ENCODE peak calls at places on chromosome 22, in five cellular contexts. P, W, I, Z and X are unnamed samples.
A peak's percentile ranks its signal among the peaks of the same experiment; 100 is the strongest.

GRCh38 chr22:44317886-44318637 is 5.3 kb upstream of the SHISAL1 start:
- DNase-seq in P (no peak), Z (no peak), I (no peak), W (no peak), X (no peak)

GRCh38 chr22:33018232-33018864 is 39.8 kb downstream of the SYN3 start:
- DNase-seq in I (peak; percentile 14), Z (peak; percentile 53), P (no peak), W (no peak), X (no peak)

GRCh38 chr22:37351268-37351667 is 69.0 kb downstream of the CYTH4 start:
- DNase-seq in Z (no peak), W (no peak), I (no peak), P (no peak), X (no peak)

GRCh38 chr22:48793949-48794348 is 1033.7 kb downstream of the BRD1 start:
- DNase-seq in P (no peak), W (no peak), Z (no peak), I (no peak), X (no peak)

GRCh38 chr22:31618471-31619176 is 43.4 kb downstream of the PISD start:
- DNase-seq in W (no peak), Z (no peak), P (no peak), I (no peak), X (no peak)

GRCh38 chr22:40204331-40205116 is 26.8 kb downstream of the TNRC6B start:
- DNase-seq in W (no peak), P (no peak), I (no peak), Z (peak; percentile 86), X (no peak)

GRCh38 chr22:37162221-37163095 is 12.7 kb upstream of the IL2RB start:
- DNase-seq in I (no peak), Z (no peak), P (no peak), W (no peak), X (no peak)

GRCh38 chr22:48516571-48516970 is 1311.1 kb downstream of the BRD1 start:
- DNase-seq in P (no peak), I (no peak), Z (no peak), W (no peak), X (no peak)

GRCh38 chr22:40024201-40025061 is 29.7 kb downstream of the FAM83F start:
- DNase-seq in W (peak; percentile 35), Z (peak; percentile 59), P (peak; percentile 45), I (peak; percentile 26), X (no peak)

GRCh38 chr22:17569971-17570511 is 6.7 kb downstream of the SLC25A18 start:
- DNase-seq in W (no peak), I (no peak), Z (peak; percentile 38), P (no peak), X (no peak)

GRCh38 chr22:25382762-25383161 is 163.3 kb downstream of the CRYBB2 start:
- DNase-seq in I (no peak), W (no peak), Z (no peak), P (no peak), X (no peak)
- TF ChIP-seq CTCF in I (no peak), W (peak; percentile 8), Z (no peak), P (no peak), X (peak; percentile 49)

DNA sequence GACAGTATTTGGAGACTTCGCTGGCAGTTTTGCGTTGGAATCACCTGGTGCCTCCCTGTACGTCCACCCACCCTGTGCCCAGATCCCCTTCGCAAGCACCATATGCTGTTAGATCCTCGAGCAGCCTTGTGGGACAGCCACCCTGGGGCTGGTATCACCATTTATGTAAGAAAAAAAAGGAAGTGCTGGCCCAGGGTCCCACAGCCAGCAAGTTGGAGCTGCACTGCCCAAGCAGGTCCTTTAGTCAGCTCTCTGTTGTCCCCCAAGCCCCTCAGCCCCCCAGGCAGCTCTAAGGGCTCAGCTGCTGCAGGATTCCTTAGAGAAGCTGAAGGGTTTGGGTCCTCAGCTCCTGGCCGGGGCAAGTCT is 80.3 kb downstream of the FBLN1 start:
- DNase-seq in P (no peak), I (no peak), W (no peak), Z (no peak), X (no peak)
- H3K4me3 ChIP-seq in P (no peak overlapping the region), I (no peak overlapping the region), W (no peak overlapping the region), Z (no peak overlapping the region), X (no peak overlapping the region)

GRCh38 chr22:45831394-45831793 is 145.6 kb downstream of the WNT7B start:
- DNase-seq in I (no peak), W (no peak), P (no peak), Z (peak; percentile 31), X (no peak)
- TF ChIP-seq CTCF in I (peak; percentile 29), W (peak; percentile 46), P (no peak), Z (peak; percentile 60), X (peak; percentile 68)

GRCh38 chr22:29060251-29060650 is 1.4 kb downstream of the C22orf31 start:
- DNase-seq in Z (no peak), I (no peak), W (no peak), P (no peak), X (no peak)

GRCh38 chr22:29060931-29061330 is 700 bp downstream of the C22orf31 start:
- DNase-seq in I (no peak), W (no peak), P (no peak), Z (no peak), X (no peak)

GRCh38 chr22:29062286-29062949 is 787 bp upstream of the C22orf31 start:
- DNase-seq in Z (no peak), W (peak; percentile 38), I (no peak), P (no peak), X (no peak)

GRCh38 chr22:29065468-29066190 is 4.0 kb upstream of the C22orf31 start:
- DNase-seq in P (no peak), Z (no peak), W (no peak), I (no peak), X (no peak)

DNA sequence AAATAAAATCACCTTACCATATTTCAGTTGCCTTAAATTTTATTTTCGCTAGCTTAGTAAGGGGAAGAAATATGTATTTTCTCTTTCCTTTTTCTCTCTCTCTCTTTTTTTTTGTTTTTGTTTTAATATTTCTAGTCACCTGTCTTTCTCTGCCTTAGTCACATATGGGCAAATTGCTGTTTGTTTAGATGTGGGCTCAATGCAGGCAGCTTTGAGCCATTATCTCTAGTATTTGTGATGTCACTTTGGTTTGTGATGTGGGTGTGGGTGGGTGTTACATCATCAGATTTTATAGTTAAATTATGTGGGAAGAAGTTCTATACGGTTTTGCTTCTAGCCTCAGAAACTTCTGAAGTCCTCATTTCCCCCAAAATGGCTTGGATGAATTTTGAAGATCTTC is at the start of gene C22orf31:
- DNase-seq in Z (no peak), P (no peak), I (no peak), W (no peak), X (no peak)
- H3K4me3 ChIP-seq in Z (no peak within 1 kb of the TSS), P (no peak within 1 kb of the TSS), I (no peak within 1 kb of the TSS), W (no peak within 1 kb of the TSS), X (no peak within 1 kb of the TSS)

GRCh38 chr22:20155330-20156041 is 4.6 kb upstream of the CCDC188 start:
- DNase-seq in P (no peak), W (peak; percentile 49), Z (peak; percentile 18), I (peak; percentile 30), X (no peak)

GRCh38 chr22:20154602-20155183 is 3.8 kb upstream of the CCDC188 start:
- DNase-seq in P (no peak), W (no peak), I (no peak), Z (no peak), X (no peak)

GRCh38 chr22:20152464-20152890 is 1.6 kb upstream of the CCDC188 start:
- DNase-seq in Z (no peak), I (no peak), P (no peak), W (no peak), X (no peak)

GRCh38 chr22:20156042-20156389 is 5.2 kb upstream of the CCDC188 start:
- DNase-seq in I (no peak), Z (no peak), P (no peak), W (no peak), X (no peak)

DNA sequence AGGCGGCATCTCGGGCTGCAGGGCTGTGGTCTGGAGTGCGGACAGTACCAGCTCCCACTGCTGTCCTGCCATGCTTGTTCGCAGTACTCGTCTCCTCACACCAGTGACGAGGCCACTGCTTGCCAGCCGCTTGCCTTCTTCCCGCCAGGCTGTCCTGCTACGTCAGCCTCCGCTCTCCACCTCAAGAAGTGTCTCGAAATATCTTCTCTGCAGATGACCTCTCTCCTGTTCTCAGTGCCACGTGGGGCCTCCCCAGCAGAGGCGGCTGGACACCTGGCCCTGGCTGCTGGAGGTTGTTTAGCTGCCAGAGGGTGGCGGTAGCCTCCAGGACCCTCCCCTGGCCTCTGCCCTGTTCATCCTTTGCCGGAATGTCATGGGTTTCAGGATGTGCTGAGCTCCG is 3.1 kb upstream of the CCDC188 start:
- DNase-seq in I (no peak), W (no peak), Z (no peak), P (no peak), X (no peak)
- TF ChIP-seq CTCF in I (no peak), W (no peak), Z (no peak), P (no peak), X (no peak)

GRCh38 chr22:46107089-46107664 is 43.1 kb upstream of the PPARA start:
- DNase-seq in Z (no peak), W (peak; percentile 64), P (no peak), I (no peak), X (no peak)
- H3K4me3 ChIP-seq in Z (no peak overlapping the region), W (no peak overlapping the region), P (no peak overlapping the region), I (no peak overlapping the region), X (no peak overlapping the region)

DNA sequence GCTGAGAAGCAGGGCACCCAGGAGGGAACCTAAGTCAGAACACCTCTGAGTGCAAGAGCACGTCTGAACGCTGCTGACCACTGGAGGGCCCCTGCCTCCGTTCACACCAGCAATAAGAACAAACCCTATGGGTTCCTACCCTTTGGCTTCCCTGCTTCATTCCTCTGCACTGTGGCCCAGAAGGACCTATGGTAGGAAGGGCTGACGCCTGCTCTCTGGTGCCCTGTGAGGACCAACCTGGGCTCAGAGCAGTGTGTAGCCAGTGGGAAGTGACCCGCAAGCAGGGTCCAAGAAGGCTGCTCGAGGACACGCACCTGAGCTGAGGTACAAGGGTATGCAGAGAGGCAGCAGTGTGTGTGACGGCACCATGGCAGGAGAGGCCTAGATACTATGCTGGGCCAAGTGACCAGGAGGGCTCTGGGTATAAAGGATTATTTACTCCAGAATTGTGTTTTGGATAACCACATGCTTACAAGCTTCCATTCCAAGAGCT is 68.8 kb upstream of the CLTCL1 start:
- DNase-seq in Z (no peak), W (no peak), I (no peak), P (no peak), X (no peak)
- TF ChIP-seq CTCF in Z (no peak), W (no peak), I (no peak), P (no peak), X (no peak)